ENCODE peak calls at places on chromosomes 13 and 19, in five cellular contexts. Z is H1, Q is sigmoid colon, K is A549, P is ovary. C is an unnamed sample.

GRCh38 chr19:9981406-9982260 is 28.7 kb downstream of the COL5A3 start:
- DNase-seq in Z (no peak), Q (no peak), K (no peak), P (no peak), C (no peak)

GRCh38 chr13:27909378-27909777 is 10.4 kb upstream of the PDX1 start:
- DNase-seq in K (no peak), Q (no peak), P (no peak), Z (no peak), C (no peak)

GRCh38 chr13:33351324-33351723 is 65.8 kb upstream of the STARD13 start:
- DNase-seq in Z (no peak), Q (no peak), K (no peak), P (no peak), C (peak)

GRCh38 chr13:26695891-26696311 is 64.7 kb downstream of the GPR12 start:
- DNase-seq in Z (no peak), K (no peak), Q (no peak), P (no peak), C (no peak)

GRCh38 chr13:60226507-60226906 is 62.8 kb upstream of the DIAPH3 start:
- DNase-seq in Q (no peak), Z (no peak), K (no peak), P (no peak), C (peak)

GRCh38 chr13:36718146-36718545 is 44.3 kb downstream of the SERTM1 start:
- DNase-seq in Q (no peak), P (no peak), K (no peak), Z (no peak), C (no peak)

GRCh38 chr19:47240996-47241918 is 10.3 kb upstream of the BBC3 start:
- DNase-seq in Q (peak), P (peak), K (peak), Z (peak), C (peak)

GRCh38 chr19:5006201-5006600 is 37.3 kb downstream of the KDM4B start:
- DNase-seq in Z (no peak), Q (no peak), K (no peak), P (no peak), C (no peak)

GRCh38 chr13:105572401-105572800 is 963.1 kb downstream of the EFNB2 start:
- DNase-seq in P (no peak), Q (no peak), Z (no peak), K (no peak), C (no peak)

GRCh38 chr13:111423168-111423785 is 102.8 kb downstream of the TEX29 start:
- DNase-seq in Z (no peak), P (no peak), K (no peak), Q (no peak), C (no peak)

GRCh38 chr13:40961224-40961623 is 57.9 kb downstream of the ELF1 start:
- DNase-seq in P (no peak), Z (no peak), K (no peak), Q (no peak), C (no peak)

GRCh38 chr19:40668991-40669614 is 21.3 kb downstream of the NUMBL start:
- DNase-seq in K (no peak), Q (no peak), Z (no peak), P (no peak), C (no peak)
- TF ChIP-seq POLR2A in K (no peak), Q (no peak), Z (no peak), P (no peak), C (no peak)

GRCh38 chr19:18650468-18651001 is 13.7 kb downstream of the KLHL26 start:
- DNase-seq in Q (peak), Z (no peak), P (peak), K (no peak), C (peak)
- TF ChIP-seq EP300 in Q (no peak), Z (no peak), P (peak), K (no peak), C (no peak)

GRCh38 chr13:39408512-39408911 is 194.5 kb downstream of the LHFPL6 start:
- DNase-seq in Q (no peak), Z (no peak), K (no peak), P (no peak), C (no peak)

GRCh38 chr13:39411501-39411900 is 191.5 kb downstream of the LHFPL6 start:
- DNase-seq in K (no peak), Q (no peak), P (no peak), Z (no peak), C (no peak)

GRCh38 chr13:39407786-39408185 is 195.2 kb downstream of the LHFPL6 start:
- DNase-seq in Q (no peak), Z (no peak), P (no peak), K (no peak), C (no peak)

GRCh38 chr13:39407138-39407537 is 195.9 kb downstream of the LHFPL6 start:
- DNase-seq in P (no peak), K (no peak), Z (no peak), Q (no peak), C (no peak)

GRCh38 chr13:39410089-39410901 is 192.7 kb downstream of the LHFPL6 start:
- DNase-seq in P (no peak), Q (no peak), Z (no peak), K (no peak), C (no peak)
- H3K4me3 ChIP-seq in P (no peak), Q (no peak), Z (peak), K (no peak), C (no peak)

DNA sequence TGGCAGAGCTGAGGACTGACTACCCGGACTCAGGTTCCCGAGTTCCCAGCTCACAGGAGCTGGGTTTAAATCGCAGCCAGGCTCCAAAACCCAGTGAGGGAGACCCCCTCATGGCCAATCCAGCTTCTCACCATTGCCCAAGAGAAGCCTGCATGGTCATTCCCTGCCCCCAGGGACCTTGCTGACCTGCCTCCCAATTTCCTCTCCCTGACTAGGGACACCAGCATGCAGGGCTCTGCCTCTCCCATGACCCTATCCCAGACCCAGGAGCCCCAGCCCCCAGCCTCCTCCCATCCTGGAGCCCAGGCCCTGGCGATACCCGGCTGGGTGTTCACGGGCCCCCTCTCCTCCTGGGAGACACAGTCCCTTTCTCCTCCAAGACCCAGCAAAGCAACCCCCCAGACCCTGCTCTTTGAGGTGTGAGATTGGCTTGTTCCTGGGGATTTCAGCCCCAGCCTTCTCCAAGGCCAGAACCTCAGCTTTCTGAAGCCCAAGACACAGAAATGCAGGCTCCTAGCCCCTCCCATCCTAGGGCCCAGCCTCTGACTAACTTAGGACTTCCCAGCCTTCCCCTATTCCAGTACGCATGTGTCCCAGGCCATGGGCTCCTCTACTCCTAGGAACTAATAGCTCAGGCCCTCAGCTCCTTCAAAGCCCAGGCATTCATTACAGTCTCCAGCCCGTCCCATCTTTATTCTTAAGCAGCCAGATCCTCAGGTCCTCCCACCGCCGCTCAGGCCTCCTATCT is 1.1 kb downstream of the GYS1 start:
- DNase-seq in Q (peak), K (peak), P (peak), Z (no peak), C (peak)
- TF ChIP-seq POLR2A in Q (peak), K (no peak), P (peak), Z (no peak), C (peak)

DNA sequence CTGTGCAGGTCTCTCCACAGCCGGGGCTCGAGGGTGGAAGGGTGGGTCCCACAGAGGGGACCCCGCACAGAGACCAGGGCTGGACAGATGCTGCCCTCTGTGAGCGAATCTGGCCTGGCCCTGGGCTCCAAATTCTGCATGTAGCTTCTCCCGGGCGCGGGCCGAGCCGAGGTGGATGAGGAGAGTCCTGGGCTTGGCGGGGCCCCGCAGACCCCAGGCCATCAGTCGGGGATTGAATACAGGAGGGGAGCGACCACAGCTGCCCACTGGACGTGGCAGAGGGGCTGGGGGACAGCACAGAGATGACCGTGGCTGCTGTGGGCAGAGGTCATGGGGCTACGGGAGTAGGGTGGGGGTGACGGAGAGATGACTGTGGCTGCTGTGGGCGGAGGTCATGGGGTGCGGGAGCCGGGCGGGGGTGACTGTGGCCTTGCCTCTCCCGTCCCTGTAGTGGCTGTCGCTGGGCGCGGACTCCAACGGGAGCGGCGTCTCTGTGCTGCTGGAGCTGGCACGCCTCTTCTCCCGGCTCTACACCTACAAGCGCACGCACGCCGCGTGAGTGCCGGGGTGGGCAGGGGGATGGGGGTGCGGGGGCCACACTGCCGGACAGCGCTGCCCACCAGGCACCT is 15.5 kb downstream of the NCLN start:
- DNase-seq in Z (no peak), Q (no peak), P (no peak), K (no peak), C (no peak)
- TF ChIP-seq EP300 in Z (no peak), Q (no peak), P (no peak), K (no peak), C (no peak)

GRCh38 chr19:35495107-35496064 is 5.1 kb upstream of the KRTDAP start:
- DNase-seq in Q (peak), Z (peak), K (peak), P (peak), C (peak)
- H3K4me3 ChIP-seq in Q (no peak), Z (no peak), K (peak), P (no peak), C (no peak)

GRCh38 chr19:29062486-29063435 is 150.2 kb downstream of the UQCRFS1 start:
- DNase-seq in P (no peak), Z (no peak), K (no peak), Q (no peak), C (no peak)

GRCh38 chr19:29067831-29068230 is 145.1 kb downstream of the UQCRFS1 start:
- DNase-seq in Q (no peak), Z (no peak), P (no peak), K (no peak), C (no peak)
- TF ChIP-seq POLR2A in Q (no peak), Z (no peak), P (no peak), K (no peak), C (no peak)

DNA sequence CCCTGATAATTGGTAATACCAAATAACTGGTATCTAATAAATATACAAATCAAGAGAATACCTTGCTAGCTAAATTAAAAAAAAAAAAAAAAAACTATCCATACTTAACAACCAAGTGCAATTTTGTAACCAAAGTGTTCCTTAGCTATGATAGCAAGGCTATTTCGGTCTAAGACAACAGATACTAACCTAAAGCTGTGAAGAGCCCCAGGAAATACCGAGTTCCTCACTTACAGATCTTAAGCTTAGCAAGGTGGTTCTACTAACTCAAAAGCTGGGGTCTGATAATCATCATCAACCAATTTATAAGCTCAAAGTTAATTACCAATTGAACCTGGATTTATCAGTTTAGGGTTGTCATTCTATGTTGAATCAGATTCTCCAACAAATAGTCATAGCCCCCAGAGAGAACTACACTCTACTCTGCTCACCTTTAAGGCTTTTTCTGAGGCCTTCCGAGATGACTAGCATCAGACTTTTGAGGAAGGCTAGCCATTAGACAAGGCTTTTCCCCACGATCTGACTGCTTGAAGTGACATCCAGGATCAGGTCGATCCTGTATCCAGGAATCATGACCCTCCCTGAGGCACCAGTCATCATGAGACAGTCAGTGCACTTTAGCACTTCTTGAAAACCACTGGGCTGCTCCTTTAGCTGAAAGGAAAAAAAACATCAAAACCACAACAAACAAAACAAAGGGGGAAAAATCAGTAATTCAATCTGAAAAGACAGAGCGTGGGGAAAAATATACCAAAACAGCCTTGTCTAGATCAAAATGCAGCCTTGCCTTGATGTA is 32.0 kb downstream of the INTS6 start:
- DNase-seq in Z (no peak), K (no peak), P (no peak), Q (no peak), C (no peak)
- TF ChIP-seq EP300 in Z (no peak), K (no peak), P (no peak), Q (no peak), C (no peak)

GRCh38 chr19:7199613-7200533 is 94.3 kb downstream of the INSR start:
- DNase-seq in K (peak), Z (no peak), P (no peak), Q (no peak), C (peak)
- H3K4me3 ChIP-seq in K (no peak), Z (no peak), P (no peak), Q (no peak), C (no peak)

GRCh38 chr19:50357178-50358100 is 8.0 kb downstream of the NAPSA start:
- DNase-seq in K (peak), P (peak), Q (peak), Z (peak), C (peak)
- TF ChIP-seq POLR2A in K (no peak), P (no peak), Q (peak), Z (no peak), C (peak)

C was measured in transverse colon.